ENCODE peak calls at places on chromosomes 2 and 18, in four cellular contexts. One of them, this sample, is unnamed.

GRCh38 chr2:48469731-48470130 is 60.2 kb upstream of the STON1 start:
- DNase-seq in NCI-H774: no peak
- DNase-seq in activated naive CD8-positive, alpha-beta T cell treated with anti-CD3 and anti-CD28 coated beads, Interleukin-2, amount 50 U/mL, for 24 hours: no peak
- DNase-seq in stimulated activated CD4-positive, alpha-beta T cell treated with anti-CD3 and anti-CD28 coated beads, Interleukin-1b, Interleukin-23, amount 100 ng/mL, for 48 hours: no peak
- DNase-seq in this sample: no peak

GRCh38 chr2:240402566-240403295 is 32.7 kb upstream of the GPC1 start:
- DNase-seq in activated naive CD8-positive, alpha-beta T cell treated with anti-CD3 and anti-CD28 coated beads, Interleukin-2, amount 50 U/mL, for 24 hours: no peak
- DNase-seq in NCI-H774: no peak
- DNase-seq in stimulated activated CD4-positive, alpha-beta T cell treated with anti-CD3 and anti-CD28 coated beads, Interleukin-1b, Interleukin-23, amount 100 ng/mL, for 48 hours: no peak
- DNase-seq in this sample: no peak

GRCh38 chr2:95351080-95351915 is 51.2 kb upstream of the FAHD2A start:
- DNase-seq in NCI-H774: no peak
- DNase-seq in activated naive CD8-positive, alpha-beta T cell treated with anti-CD3 and anti-CD28 coated beads, Interleukin-2, amount 50 U/mL, for 24 hours: no peak
- DNase-seq in stimulated activated CD4-positive, alpha-beta T cell treated with anti-CD3 and anti-CD28 coated beads, Interleukin-1b, Interleukin-23, amount 100 ng/mL, for 48 hours: no peak
- DNase-seq in this sample: no peak

GRCh38 chr2:231666171-231667095 is 41.9 kb upstream of the PTMA start:
- DNase-seq in NCI-H774: peak; percentile 91
- DNase-seq in stimulated activated CD4-positive, alpha-beta T cell treated with anti-CD3 and anti-CD28 coated beads, Interleukin-1b, Interleukin-23, amount 100 ng/mL, for 48 hours: no peak
- DNase-seq in activated naive CD8-positive, alpha-beta T cell treated with anti-CD3 and anti-CD28 coated beads, Interleukin-2, amount 50 U/mL, for 24 hours: no peak
- DNase-seq in this sample: peak; percentile 95

GRCh38 chr2:161586517-161587167 is 37.6 kb upstream of the SLC4A10 start:
- DNase-seq in stimulated activated CD4-positive, alpha-beta T cell treated with anti-CD3 and anti-CD28 coated beads, Interleukin-1b, Interleukin-23, amount 100 ng/mL, for 48 hours: no peak
- DNase-seq in activated naive CD8-positive, alpha-beta T cell treated with anti-CD3 and anti-CD28 coated beads, Interleukin-2, amount 50 U/mL, for 24 hours: no peak
- DNase-seq in NCI-H774: peak; percentile 2
- DNase-seq in this sample: peak; percentile 7

GRCh38 chr2:201806442-201806841 is at the start of gene CDK15:
- DNase-seq in activated naive CD8-positive, alpha-beta T cell treated with anti-CD3 and anti-CD28 coated beads, Interleukin-2, amount 50 U/mL, for 24 hours: no peak
- DNase-seq in NCI-H774: no peak
- DNase-seq in stimulated activated CD4-positive, alpha-beta T cell treated with anti-CD3 and anti-CD28 coated beads, Interleukin-1b, Interleukin-23, amount 100 ng/mL, for 48 hours: no peak
- DNase-seq in this sample: no peak

GRCh38 chr2:104902317-104902716 is 48.4 kb downstream of the POU3F3 start:
- DNase-seq in stimulated activated CD4-positive, alpha-beta T cell treated with anti-CD3 and anti-CD28 coated beads, Interleukin-1b, Interleukin-23, amount 100 ng/mL, for 48 hours: no peak
- DNase-seq in NCI-H774: no peak
- DNase-seq in activated naive CD8-positive, alpha-beta T cell treated with anti-CD3 and anti-CD28 coated beads, Interleukin-2, amount 50 U/mL, for 24 hours: no peak
- DNase-seq in this sample: no peak

GRCh38 chr2:45176399-45176798 is 167.1 kb upstream of the SIX2 start:
- DNase-seq in stimulated activated CD4-positive, alpha-beta T cell treated with anti-CD3 and anti-CD28 coated beads, Interleukin-1b, Interleukin-23, amount 100 ng/mL, for 48 hours: no peak
- DNase-seq in NCI-H774: no peak
- DNase-seq in activated naive CD8-positive, alpha-beta T cell treated with anti-CD3 and anti-CD28 coated beads, Interleukin-2, amount 50 U/mL, for 24 hours: no peak
- DNase-seq in this sample: no peak

GRCh38 chr2:17626986-17627385 is 86.5 kb downstream of the VSNL1 start:
- DNase-seq in stimulated activated CD4-positive, alpha-beta T cell treated with anti-CD3 and anti-CD28 coated beads, Interleukin-1b, Interleukin-23, amount 100 ng/mL, for 48 hours: no peak
- DNase-seq in NCI-H774: no peak
- DNase-seq in activated naive CD8-positive, alpha-beta T cell treated with anti-CD3 and anti-CD28 coated beads, Interleukin-2, amount 50 U/mL, for 24 hours: no peak
- DNase-seq in this sample: no peak

GRCh38 chr2:33442528-33443069 is 33.9 kb upstream of the RASGRP3 start:
- DNase-seq in activated naive CD8-positive, alpha-beta T cell treated with anti-CD3 and anti-CD28 coated beads, Interleukin-2, amount 50 U/mL, for 24 hours: no peak
- DNase-seq in stimulated activated CD4-positive, alpha-beta T cell treated with anti-CD3 and anti-CD28 coated beads, Interleukin-1b, Interleukin-23, amount 100 ng/mL, for 48 hours: no peak
- DNase-seq in NCI-H774: no peak
- DNase-seq in this sample: no peak

GRCh38 chr2:177622516-177622915 is 229.9 kb downstream of the AGPS start:
- DNase-seq in activated naive CD8-positive, alpha-beta T cell treated with anti-CD3 and anti-CD28 coated beads, Interleukin-2, amount 50 U/mL, for 24 hours: no peak
- DNase-seq in NCI-H774: no peak
- DNase-seq in stimulated activated CD4-positive, alpha-beta T cell treated with anti-CD3 and anti-CD28 coated beads, Interleukin-1b, Interleukin-23, amount 100 ng/mL, for 48 hours: no peak
- DNase-seq in this sample: no peak

GRCh38 chr2:173117678-173118077 is 42.0 kb downstream of the MAP3K20 start:
- DNase-seq in NCI-H774: no peak
- DNase-seq in activated naive CD8-positive, alpha-beta T cell treated with anti-CD3 and anti-CD28 coated beads, Interleukin-2, amount 50 U/mL, for 24 hours: no peak
- DNase-seq in stimulated activated CD4-positive, alpha-beta T cell treated with anti-CD3 and anti-CD28 coated beads, Interleukin-1b, Interleukin-23, amount 100 ng/mL, for 48 hours: no peak
- DNase-seq in this sample: no peak

GRCh38 chr18:71784777-71785176 is 759.4 kb downstream of the CBLN2 start:
- DNase-seq in activated naive CD8-positive, alpha-beta T cell treated with anti-CD3 and anti-CD28 coated beads, Interleukin-2, amount 50 U/mL, for 24 hours: no peak
- DNase-seq in stimulated activated CD4-positive, alpha-beta T cell treated with anti-CD3 and anti-CD28 coated beads, Interleukin-1b, Interleukin-23, amount 100 ng/mL, for 48 hours: no peak
- DNase-seq in NCI-H774: no peak
- DNase-seq in this sample: no peak

GRCh38 chr2:5387421-5387820 is 304.8 kb upstream of the SOX11 start:
- DNase-seq in stimulated activated CD4-positive, alpha-beta T cell treated with anti-CD3 and anti-CD28 coated beads, Interleukin-1b, Interleukin-23, amount 100 ng/mL, for 48 hours: no peak
- DNase-seq in NCI-H774: peak; percentile 7
- DNase-seq in activated naive CD8-positive, alpha-beta T cell treated with anti-CD3 and anti-CD28 coated beads, Interleukin-2, amount 50 U/mL, for 24 hours: no peak
- DNase-seq in this sample: peak; percentile 53

GRCh38 chr18:48802543-48803428 is 148.0 kb downstream of the SMAD7 start:
- DNase-seq in NCI-H774: no peak
- DNase-seq in stimulated activated CD4-positive, alpha-beta T cell treated with anti-CD3 and anti-CD28 coated beads, Interleukin-1b, Interleukin-23, amount 100 ng/mL, for 48 hours: no peak
- DNase-seq in activated naive CD8-positive, alpha-beta T cell treated with anti-CD3 and anti-CD28 coated beads, Interleukin-2, amount 50 U/mL, for 24 hours: no peak
- DNase-seq in this sample: no peak

GRCh38 chr18:51076503-51076902 is 46.5 kb downstream of the SMAD4 start:
- DNase-seq in NCI-H774: no peak
- DNase-seq in stimulated activated CD4-positive, alpha-beta T cell treated with anti-CD3 and anti-CD28 coated beads, Interleukin-1b, Interleukin-23, amount 100 ng/mL, for 48 hours: no peak
- DNase-seq in activated naive CD8-positive, alpha-beta T cell treated with anti-CD3 and anti-CD28 coated beads, Interleukin-2, amount 50 U/mL, for 24 hours: no peak
- DNase-seq in this sample: no peak

GRCh38 chr2:202932425-202933138 is 20.5 kb downstream of the CARF start:
- DNase-seq in stimulated activated CD4-positive, alpha-beta T cell treated with anti-CD3 and anti-CD28 coated beads, Interleukin-1b, Interleukin-23, amount 100 ng/mL, for 48 hours: no peak
- DNase-seq in NCI-H774: no peak
- DNase-seq in activated naive CD8-positive, alpha-beta T cell treated with anti-CD3 and anti-CD28 coated beads, Interleukin-2, amount 50 U/mL, for 24 hours: no peak
- DNase-seq in this sample: no peak

GRCh38 chr2:105517814-105518705 is 119.2 kb upstream of the FHL2 start:
- DNase-seq in NCI-H774: no peak
- DNase-seq in activated naive CD8-positive, alpha-beta T cell treated with anti-CD3 and anti-CD28 coated beads, Interleukin-2, amount 50 U/mL, for 24 hours: no peak
- DNase-seq in stimulated activated CD4-positive, alpha-beta T cell treated with anti-CD3 and anti-CD28 coated beads, Interleukin-1b, Interleukin-23, amount 100 ng/mL, for 48 hours: no peak
- DNase-seq in this sample: no peak

GRCh38 chr2:22455086-22455485 is 929.9 kb upstream of the KLHL29 start:
- DNase-seq in NCI-H774: no peak
- DNase-seq in stimulated activated CD4-positive, alpha-beta T cell treated with anti-CD3 and anti-CD28 coated beads, Interleukin-1b, Interleukin-23, amount 100 ng/mL, for 48 hours: no peak
- DNase-seq in activated naive CD8-positive, alpha-beta T cell treated with anti-CD3 and anti-CD28 coated beads, Interleukin-2, amount 50 U/mL, for 24 hours: no peak
- DNase-seq in this sample: no peak

GRCh38 chr2:119795309-119796303 is 35.9 kb downstream of the PTPN4 start:
- DNase-seq in activated naive CD8-positive, alpha-beta T cell treated with anti-CD3 and anti-CD28 coated beads, Interleukin-2, amount 50 U/mL, for 24 hours: no peak
- DNase-seq in NCI-H774: no peak
- DNase-seq in stimulated activated CD4-positive, alpha-beta T cell treated with anti-CD3 and anti-CD28 coated beads, Interleukin-1b, Interleukin-23, amount 100 ng/mL, for 48 hours: no peak
- DNase-seq in this sample: no peak

GRCh38 chr2:241762933-241763369 is 13.7 kb upstream of the GAL3ST2 start:
- DNase-seq in stimulated activated CD4-positive, alpha-beta T cell treated with anti-CD3 and anti-CD28 coated beads, Interleukin-1b, Interleukin-23, amount 100 ng/mL, for 48 hours: peak; percentile 43
- DNase-seq in activated naive CD8-positive, alpha-beta T cell treated with anti-CD3 and anti-CD28 coated beads, Interleukin-2, amount 50 U/mL, for 24 hours: peak; percentile 56
- DNase-seq in NCI-H774: no peak
- DNase-seq in this sample: no peak

GRCh38 chr18:77059294-77059916 is 73.2 kb downstream of the MBP start:
- DNase-seq in stimulated activated CD4-positive, alpha-beta T cell treated with anti-CD3 and anti-CD28 coated beads, Interleukin-1b, Interleukin-23, amount 100 ng/mL, for 48 hours: peak; percentile 39
- DNase-seq in NCI-H774: peak; percentile 17
- DNase-seq in activated naive CD8-positive, alpha-beta T cell treated with anti-CD3 and anti-CD28 coated beads, Interleukin-2, amount 50 U/mL, for 24 hours: no peak
- DNase-seq in this sample: peak; percentile 83

GRCh38 chr2:55718165-55719008 is 24.7 kb upstream of the PNPT1 start:
- DNase-seq in stimulated activated CD4-positive, alpha-beta T cell treated with anti-CD3 and anti-CD28 coated beads, Interleukin-1b, Interleukin-23, amount 100 ng/mL, for 48 hours: peak; percentile 30
- DNase-seq in NCI-H774: peak; percentile 56
- DNase-seq in activated naive CD8-positive, alpha-beta T cell treated with anti-CD3 and anti-CD28 coated beads, Interleukin-2, amount 50 U/mL, for 24 hours: peak; percentile 50
- DNase-seq in this sample: peak; percentile 77

GRCh38 chr2:22485456-22485855 is 899.5 kb upstream of the KLHL29 start:
- DNase-seq in activated naive CD8-positive, alpha-beta T cell treated with anti-CD3 and anti-CD28 coated beads, Interleukin-2, amount 50 U/mL, for 24 hours: no peak
- DNase-seq in stimulated activated CD4-positive, alpha-beta T cell treated with anti-CD3 and anti-CD28 coated beads, Interleukin-1b, Interleukin-23, amount 100 ng/mL, for 48 hours: no peak
- DNase-seq in NCI-H774: no peak
- DNase-seq in this sample: no peak

GRCh38 chr2:42978175-42978886 is 185.9 kb upstream of the HAAO start:
- DNase-seq in activated naive CD8-positive, alpha-beta T cell treated with anti-CD3 and anti-CD28 coated beads, Interleukin-2, amount 50 U/mL, for 24 hours: no peak
- DNase-seq in NCI-H774: no peak
- DNase-seq in stimulated activated CD4-positive, alpha-beta T cell treated with anti-CD3 and anti-CD28 coated beads, Interleukin-1b, Interleukin-23, amount 100 ng/mL, for 48 hours: no peak
- DNase-seq in this sample: no peak

GRCh38 chr2:39488450-39488849 is 51.4 kb upstream of the MAP4K3 start:
- DNase-seq in activated naive CD8-positive, alpha-beta T cell treated with anti-CD3 and anti-CD28 coated beads, Interleukin-2, amount 50 U/mL, for 24 hours: no peak
- DNase-seq in stimulated activated CD4-positive, alpha-beta T cell treated with anti-CD3 and anti-CD28 coated beads, Interleukin-1b, Interleukin-23, amount 100 ng/mL, for 48 hours: no peak
- DNase-seq in NCI-H774: no peak
- DNase-seq in this sample: no peak

GRCh38 chr2:232951891-232952290 is 61.2 kb downstream of the NGEF start:
- DNase-seq in stimulated activated CD4-positive, alpha-beta T cell treated with anti-CD3 and anti-CD28 coated beads, Interleukin-1b, Interleukin-23, amount 100 ng/mL, for 48 hours: no peak
- DNase-seq in NCI-H774: no peak
- DNase-seq in activated naive CD8-positive, alpha-beta T cell treated with anti-CD3 and anti-CD28 coated beads, Interleukin-2, amount 50 U/mL, for 24 hours: no peak
- DNase-seq in this sample: no peak

GRCh38 chr2:161312996-161313395 is 4.8 kb downstream of the PSMD14 start:
- DNase-seq in stimulated activated CD4-positive, alpha-beta T cell treated with anti-CD3 and anti-CD28 coated beads, Interleukin-1b, Interleukin-23, amount 100 ng/mL, for 48 hours: no peak
- DNase-seq in NCI-H774: no peak
- DNase-seq in activated naive CD8-positive, alpha-beta T cell treated with anti-CD3 and anti-CD28 coated beads, Interleukin-2, amount 50 U/mL, for 24 hours: no peak
- DNase-seq in this sample: no peak

GRCh38 chr18:8703781-8704301 is 1.5 kb upstream of the MTCL1 start:
- DNase-seq in NCI-H774: no peak
- DNase-seq in stimulated activated CD4-positive, alpha-beta T cell treated with anti-CD3 and anti-CD28 coated beads, Interleukin-1b, Interleukin-23, amount 100 ng/mL, for 48 hours: no peak
- DNase-seq in activated naive CD8-positive, alpha-beta T cell treated with anti-CD3 and anti-CD28 coated beads, Interleukin-2, amount 50 U/mL, for 24 hours: no peak
- DNase-seq in this sample: no peak

GRCh38 chr2:28347596-28347995 is 45.1 kb upstream of the FOSL2 start:
- DNase-seq in stimulated activated CD4-positive, alpha-beta T cell treated with anti-CD3 and anti-CD28 coated beads, Interleukin-1b, Interleukin-23, amount 100 ng/mL, for 48 hours: no peak
- DNase-seq in activated naive CD8-positive, alpha-beta T cell treated with anti-CD3 and anti-CD28 coated beads, Interleukin-2, amount 50 U/mL, for 24 hours: no peak
- DNase-seq in NCI-H774: no peak
- DNase-seq in this sample: no peak

GRCh38 chr18:78816114-78816513 is 163.5 kb upstream of the SALL3 start:
- DNase-seq in stimulated activated CD4-positive, alpha-beta T cell treated with anti-CD3 and anti-CD28 coated beads, Interleukin-1b, Interleukin-23, amount 100 ng/mL, for 48 hours: no peak
- DNase-seq in NCI-H774: no peak
- DNase-seq in activated naive CD8-positive, alpha-beta T cell treated with anti-CD3 and anti-CD28 coated beads, Interleukin-2, amount 50 U/mL, for 24 hours: no peak
- DNase-seq in this sample: no peak

GRCh38 chr2:73886357-73886756 is 6.5 kb upstream of the ACTG2 start:
- DNase-seq in activated naive CD8-positive, alpha-beta T cell treated with anti-CD3 and anti-CD28 coated beads, Interleukin-2, amount 50 U/mL, for 24 hours: peak; percentile 67
- DNase-seq in NCI-H774: no peak
- DNase-seq in stimulated activated CD4-positive, alpha-beta T cell treated with anti-CD3 and anti-CD28 coated beads, Interleukin-1b, Interleukin-23, amount 100 ng/mL, for 48 hours: peak; percentile 59
- DNase-seq in this sample: no peak

GRCh38 chr2:120929829-120930228 is 194.2 kb downstream of the GLI2 start:
- DNase-seq in activated naive CD8-positive, alpha-beta T cell treated with anti-CD3 and anti-CD28 coated beads, Interleukin-2, amount 50 U/mL, for 24 hours: no peak
- DNase-seq in NCI-H774: no peak
- DNase-seq in stimulated activated CD4-positive, alpha-beta T cell treated with anti-CD3 and anti-CD28 coated beads, Interleukin-1b, Interleukin-23, amount 100 ng/mL, for 48 hours: no peak
- DNase-seq in this sample: no peak

GRCh38 chr2:235390108-235390815 is 103.6 kb upstream of the AGAP1 start:
- DNase-seq in stimulated activated CD4-positive, alpha-beta T cell treated with anti-CD3 and anti-CD28 coated beads, Interleukin-1b, Interleukin-23, amount 100 ng/mL, for 48 hours: peak; percentile 50
- DNase-seq in activated naive CD8-positive, alpha-beta T cell treated with anti-CD3 and anti-CD28 coated beads, Interleukin-2, amount 50 U/mL, for 24 hours: peak; percentile 47
- DNase-seq in NCI-H774: no peak
- DNase-seq in this sample: no peak

GRCh38 chr2:104599802-104600510 is 254.0 kb upstream of the POU3F3 start:
- DNase-seq in NCI-H774: no peak
- DNase-seq in activated naive CD8-positive, alpha-beta T cell treated with anti-CD3 and anti-CD28 coated beads, Interleukin-2, amount 50 U/mL, for 24 hours: no peak
- DNase-seq in stimulated activated CD4-positive, alpha-beta T cell treated with anti-CD3 and anti-CD28 coated beads, Interleukin-1b, Interleukin-23, amount 100 ng/mL, for 48 hours: no peak
- DNase-seq in this sample: no peak

GRCh38 chr18:59846814-59847490 is 52.8 kb upstream of the PMAIP1 start:
- DNase-seq in activated naive CD8-positive, alpha-beta T cell treated with anti-CD3 and anti-CD28 coated beads, Interleukin-2, amount 50 U/mL, for 24 hours: peak; percentile 50
- DNase-seq in stimulated activated CD4-positive, alpha-beta T cell treated with anti-CD3 and anti-CD28 coated beads, Interleukin-1b, Interleukin-23, amount 100 ng/mL, for 48 hours: peak; percentile 64
- DNase-seq in NCI-H774: no peak
- DNase-seq in this sample: no peak

This sample was measured in NCI-H510A treated with DMSO at 0.1 percent for 48 hours.